ENCODE peak calls at places on chromosome 13, in four cellular contexts. R is AG04450, F is right lobe of liver, E is cardiac muscle cell. M is an unnamed sample.

GRCh38 chr13:63184693-63185092 is 1769.0 kb upstream of the PCDH20 start:
- DNase-seq in E (peak), R (peak), F (no peak), M (no peak)

GRCh38 chr13:26011996-26012688 is 39.7 kb downstream of the SHISA2 start:
- DNase-seq in E (no peak), R (no peak), F (no peak), M (no peak)

GRCh38 chr13:101919541-101920306 is 467.2 kb downstream of the ITGBL1 start:
- DNase-seq in F (no peak), E (peak), R (no peak), M (no peak)

GRCh38 chr13:80054806-80055205 is 286.1 kb downstream of the SPRY2 start:
- DNase-seq in F (no peak), E (no peak), R (no peak), M (no peak)

GRCh38 chr13:29684441-29684840 is 89.0 kb upstream of the SLC7A1 start:
- DNase-seq in R (no peak), F (no peak), E (no peak), M (no peak)

GRCh38 chr13:62033932-62034331 is 618.3 kb upstream of the PCDH20 start:
- DNase-seq in E (peak), R (no peak), F (no peak), M (no peak)

GRCh38 chr13:30049692-30050091 is 199.3 kb upstream of the UBL3 start:
- DNase-seq in E (peak), F (no peak), R (no peak), M (no peak)

GRCh38 chr13:48585456-48585840 is 52.6 kb upstream of the RCBTB2 start:
- DNase-seq in F (no peak), R (no peak), E (no peak), M (peak)

GRCh38 chr13:48253849-48254248 is 20.8 kb downstream of the ITM2B start:
- DNase-seq in E (no peak), R (no peak), F (no peak), M (no peak)

GRCh38 chr13:24693862-24694471 is 13.8 kb downstream of the ATP12A start:
- DNase-seq in R (no peak), E (peak), F (peak), M (no peak)

GRCh38 chr13:75585153-75585552 is 35.6 kb downstream of the UCHL3 start:
- DNase-seq in E (no peak), F (no peak), R (no peak), M (no peak)

GRCh38 chr13:68319384-68319783 is 1089.2 kb upstream of the PCDH9 start:
- DNase-seq in E (no peak), F (no peak), R (no peak), M (no peak)

GRCh38 chr13:67950594-67950993 is 720.5 kb upstream of the PCDH9 start:
- DNase-seq in F (no peak), E (no peak), R (no peak), M (no peak)

GRCh38 chr13:80476953-80477352 is 136.0 kb upstream of the SPRY2 start:
- DNase-seq in R (no peak), F (no peak), E (no peak), M (no peak)

GRCh38 chr13:30355405-30355741 is 48.0 kb upstream of the KATNAL1 start:
- DNase-seq in F (no peak), R (no peak), E (peak), M (no peak)

GRCh38 chr13:63636231-63636993 is 2220.8 kb upstream of the PCDH20 start:
- DNase-seq in R (no peak), E (no peak), F (no peak), M (no peak)

GRCh38 chr13:29901714-29902631 is 51.6 kb upstream of the UBL3 start:
- DNase-seq in R (peak), E (no peak), F (no peak), M (peak)

GRCh38 chr13:68727788-68728187 is 1379.8 kb upstream of the ATXN8OS start:
- DNase-seq in R (no peak), F (no peak), E (no peak), M (no peak)

GRCh38 chr13:76474356-76474755 is 411.8 kb downstream of the KCTD12 start:
- DNase-seq in R (no peak), F (no peak), E (no peak), M (no peak)

GRCh38 chr13:21850013-21851006 is 179.4 kb downstream of the FGF9 start:
- DNase-seq in R (no peak), F (no peak), E (no peak), M (no peak)

GRCh38 chr13:95862401-95862800 is 185.5 kb downstream of the DNAJC3 start:
- DNase-seq in R (no peak), F (no peak), E (no peak), M (no peak)

GRCh38 chr13:25881946-25882574 is 169.8 kb downstream of the SHISA2 start:
- DNase-seq in E (no peak), F (no peak), R (no peak), M (no peak)

GRCh38 chr13:43128504-43128929 is 105.1 kb downstream of the DNAJC15 start:
- DNase-seq in R (no peak), F (no peak), E (no peak), M (no peak)

GRCh38 chr13:32622827-32623226 is 36.6 kb downstream of the PDS5B start:
- DNase-seq in R (no peak), F (no peak), E (no peak), M (no peak)

DNA sequence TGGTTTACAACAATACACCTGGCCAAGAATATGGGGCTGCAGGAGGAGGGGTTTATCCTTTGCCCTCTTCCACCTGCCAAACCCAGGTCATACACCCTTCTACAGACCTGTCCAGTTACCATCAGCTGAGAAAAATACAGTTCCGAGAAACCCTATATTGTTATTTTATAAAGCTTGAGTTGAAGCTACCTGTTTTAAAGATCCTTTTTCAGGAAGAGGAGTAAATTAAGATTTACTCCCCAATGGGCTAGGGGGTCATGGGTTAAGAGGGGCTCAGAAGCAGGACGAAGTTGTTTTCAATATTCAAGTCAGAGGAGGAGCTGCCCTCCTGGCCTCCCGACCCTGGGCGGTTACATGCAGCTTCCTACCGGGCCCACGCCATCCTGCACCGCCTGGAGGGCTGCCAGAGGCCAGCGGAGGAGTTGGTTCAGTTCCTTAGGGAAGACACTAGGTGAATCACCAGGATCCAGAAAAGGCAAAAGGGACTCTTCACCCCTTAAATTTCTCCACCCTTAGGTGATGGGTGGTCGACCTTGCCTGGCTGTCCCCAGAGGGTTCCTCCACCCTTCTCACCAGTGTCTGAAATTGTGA is 1.3 kb downstream of the GJB2 start:
- DNase-seq in R (no peak), F (peak), E (no peak), M (no peak)
- H3K4me3 ChIP-seq in R (peak), F (peak), E (no peak), M (no peak)

GRCh38 chr13:37645181-37645580 is 46.6 kb upstream of the POSTN start:
- DNase-seq in F (no peak), R (no peak), E (peak), M (no peak)
- H3K4me3 ChIP-seq in F (no peak), R (no peak), E (no peak), M (no peak)

GRCh38 chr13:27830010-27830409 is 37.7 kb downstream of the GSX1 start:
- DNase-seq in E (peak), R (no peak), F (peak), M (no peak)
- H3K4me3 ChIP-seq in E (no peak), R (no peak), F (no peak), M (no peak)

GRCh38 chr13:83877901-83878300 is 4.4 kb downstream of the SLITRK1 start:
- DNase-seq in R (no peak), F (no peak), E (no peak), M (no peak)
- H3K4me3 ChIP-seq in R (no peak), F (no peak), E (no peak), M (no peak)

GRCh38 chr13:20159646-20160345 is 1.1 kb downstream of the GJA3 start:
- DNase-seq in R (no peak), F (no peak), E (peak), M (no peak)
- H3K4me3 ChIP-seq in R (peak), F (no peak), E (peak), M (peak)

DNA sequence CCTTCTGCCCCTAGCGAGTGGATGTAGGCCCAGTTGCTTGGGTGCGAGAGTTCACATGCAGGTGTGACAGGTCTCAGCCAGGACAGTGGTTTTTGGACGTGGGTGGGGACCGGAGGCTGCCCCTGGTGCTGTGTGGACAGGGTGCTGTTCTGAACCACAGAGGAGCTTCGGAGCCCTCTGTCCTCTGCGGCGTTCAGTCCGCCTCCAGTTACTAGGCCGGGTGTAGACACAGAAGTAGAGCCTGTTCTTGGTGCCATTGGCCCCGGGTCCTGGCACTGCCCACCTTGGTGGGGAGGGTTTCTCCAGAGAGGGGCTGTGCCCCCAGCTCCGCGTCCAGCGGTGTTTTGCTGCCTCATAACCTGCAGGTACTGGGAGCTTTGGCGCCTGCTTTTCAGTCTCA is 52.4 kb downstream of the MCF2L start:
- DNase-seq in R (no peak), F (no peak), E (no peak), M (no peak)
- H3K4me3 ChIP-seq in R (no peak), F (no peak), E (no peak), M (no peak)

DNA sequence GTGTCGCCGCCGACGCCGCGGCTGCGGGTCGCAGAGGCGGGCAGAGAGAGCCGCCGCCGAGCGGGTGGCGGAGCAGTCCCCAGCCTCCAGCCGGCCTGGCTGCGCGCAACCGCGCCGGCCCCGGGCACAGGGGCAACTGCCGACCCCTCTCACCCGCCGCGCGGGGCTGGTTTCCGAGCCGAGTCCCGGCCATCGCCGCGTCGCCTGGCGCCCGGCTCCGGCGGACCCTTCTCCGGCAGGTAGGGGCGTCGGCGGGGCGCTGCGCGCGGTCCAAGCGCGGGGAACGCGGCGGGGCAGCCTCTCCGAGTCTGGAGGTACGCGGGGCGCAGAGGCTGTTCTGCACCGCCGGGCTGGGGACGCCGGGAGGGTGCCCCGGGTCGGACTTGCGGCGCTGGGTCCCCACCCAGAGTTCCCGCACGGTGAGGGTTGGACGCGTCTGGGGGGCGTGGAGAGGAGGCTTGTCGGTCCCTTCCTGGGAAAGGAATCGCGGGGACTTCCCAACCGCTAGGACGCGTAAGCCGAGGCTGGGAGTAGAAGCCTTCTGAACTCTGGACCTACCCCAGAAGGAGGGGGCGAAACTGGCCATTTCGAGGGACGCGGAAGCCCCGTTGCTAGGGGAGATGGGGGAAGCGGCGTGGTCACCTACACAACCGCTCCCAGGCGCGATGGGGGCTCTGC is 133.6 kb upstream of the MYO16 start:
- DNase-seq in E (peak), F (no peak), R (no peak), M (no peak)
- H3K4me3 ChIP-seq in E (peak), F (no peak), R (no peak), M (no peak)

GRCh38 chr13:109243311-109243951 is 543.0 kb downstream of the IRS2 start:
- DNase-seq in E (peak), R (peak), F (no peak), M (peak)
- H3K4me3 ChIP-seq in E (no peak), R (peak), F (no peak), M (no peak)

GRCh38 chr13:36341718-36342117 is 4.5 kb downstream of the SPART start:
- DNase-seq in R (no peak), F (no peak), E (no peak), M (no peak)

GRCh38 chr13:36345438-36346221 is 564 bp downstream of the SPART start:
- DNase-seq in F (peak), E (peak), R (peak), M (peak)

GRCh38 chr13:36344886-36345437 is 1.2 kb downstream of the SPART start:
- DNase-seq in F (no peak), R (no peak), E (peak), M (no peak)

GRCh38 chr13:36344173-36344572 is 2.0 kb downstream of the SPART start:
- DNase-seq in R (no peak), F (no peak), E (no peak), M (peak)

GRCh38 chr13:36343766-36344165 is 2.4 kb downstream of the SPART start:
- DNase-seq in F (no peak), R (no peak), E (no peak), M (no peak)
- H3K4me3 ChIP-seq in F (no peak), R (peak), E (no peak), M (no peak)